ENCODE peak calls at places on chromosomes 12 and 14, in eight cellular contexts. One of them, this sample, is unnamed.

GRCh38 chr12:123063535-123063934 is 83.1 kb downstream of the ARL6IP4 start:
- DNase-seq in OCI-M1: peak
- DNase-seq in NCI-H1694: peak
- DNase-seq in activated CD4-positive, CD25-positive, alpha-beta regulatory T cell treated with anti-CD3 and anti-CD28 coated beads, Interleukin-2, amount 50 U/mL, for 72 hours: no peak
- DNase-seq in kidney glomerular epithelial cell: no peak
- DNase-seq in WTC11: peak
- DNase-seq in activated CD4-positive, alpha-beta T cell treated with anti-CD3 and anti-CD28 coated beads, Interleukin-2, amount 50 U/mL, for 24 hours: no peak
- DNase-seq in HEK293T: peak
- DNase-seq in this sample: no peak

GRCh38 chr12:120971299-120972180 is 6.8 kb upstream of the HNF1A start:
- DNase-seq in OCI-M1: peak
- DNase-seq in NCI-H1694: peak
- DNase-seq in activated CD4-positive, CD25-positive, alpha-beta regulatory T cell treated with anti-CD3 and anti-CD28 coated beads, Interleukin-2, amount 50 U/mL, for 72 hours: no peak
- DNase-seq in kidney glomerular epithelial cell: peak
- DNase-seq in WTC11: no peak
- DNase-seq in activated CD4-positive, alpha-beta T cell treated with anti-CD3 and anti-CD28 coated beads, Interleukin-2, amount 50 U/mL, for 24 hours: no peak
- DNase-seq in HEK293T: peak
- DNase-seq in this sample: no peak

GRCh38 chr14:56894591-56894991 is 84.3 kb upstream of the OTX2 start:
- DNase-seq in OCI-M1: no peak
- DNase-seq in NCI-H1694: no peak
- DNase-seq in activated CD4-positive, CD25-positive, alpha-beta regulatory T cell treated with anti-CD3 and anti-CD28 coated beads, Interleukin-2, amount 50 U/mL, for 72 hours: no peak
- DNase-seq in kidney glomerular epithelial cell: no peak
- DNase-seq in WTC11: no peak
- DNase-seq in activated CD4-positive, alpha-beta T cell treated with anti-CD3 and anti-CD28 coated beads, Interleukin-2, amount 50 U/mL, for 24 hours: no peak
- DNase-seq in HEK293T: no peak
- DNase-seq in this sample: no peak

GRCh38 chr12:42482820-42483533 is 106.6 kb downstream of the PRICKLE1 start:
- DNase-seq in OCI-M1: peak
- DNase-seq in NCI-H1694: no peak
- DNase-seq in activated CD4-positive, CD25-positive, alpha-beta regulatory T cell treated with anti-CD3 and anti-CD28 coated beads, Interleukin-2, amount 50 U/mL, for 72 hours: peak
- DNase-seq in kidney glomerular epithelial cell: peak
- DNase-seq in WTC11: peak
- DNase-seq in activated CD4-positive, alpha-beta T cell treated with anti-CD3 and anti-CD28 coated beads, Interleukin-2, amount 50 U/mL, for 24 hours: peak
- DNase-seq in HEK293T: peak
- DNase-seq in this sample: no peak

GRCh38 chr12:79775355-79776073 is 84.8 kb upstream of the PAWR start:
- DNase-seq in OCI-M1: no peak
- DNase-seq in NCI-H1694: no peak
- DNase-seq in activated CD4-positive, CD25-positive, alpha-beta regulatory T cell treated with anti-CD3 and anti-CD28 coated beads, Interleukin-2, amount 50 U/mL, for 72 hours: no peak
- DNase-seq in kidney glomerular epithelial cell: no peak
- DNase-seq in WTC11: no peak
- DNase-seq in activated CD4-positive, alpha-beta T cell treated with anti-CD3 and anti-CD28 coated beads, Interleukin-2, amount 50 U/mL, for 24 hours: no peak
- DNase-seq in HEK293T: no peak
- DNase-seq in this sample: no peak

GRCh38 chr12:93978553-93978952 is 169.8 kb upstream of the PLXNC1 start:
- DNase-seq in OCI-M1: peak
- DNase-seq in NCI-H1694: no peak
- DNase-seq in activated CD4-positive, CD25-positive, alpha-beta regulatory T cell treated with anti-CD3 and anti-CD28 coated beads, Interleukin-2, amount 50 U/mL, for 72 hours: no peak
- DNase-seq in kidney glomerular epithelial cell: no peak
- DNase-seq in WTC11: no peak
- DNase-seq in activated CD4-positive, alpha-beta T cell treated with anti-CD3 and anti-CD28 coated beads, Interleukin-2, amount 50 U/mL, for 24 hours: no peak
- DNase-seq in HEK293T: no peak
- DNase-seq in this sample: no peak

GRCh38 chr12:1881936-1882335 is 36.5 kb downstream of the CACNA2D4 start:
- DNase-seq in OCI-M1: no peak
- DNase-seq in NCI-H1694: no peak
- DNase-seq in activated CD4-positive, CD25-positive, alpha-beta regulatory T cell treated with anti-CD3 and anti-CD28 coated beads, Interleukin-2, amount 50 U/mL, for 72 hours: no peak
- DNase-seq in kidney glomerular epithelial cell: no peak
- DNase-seq in WTC11: no peak
- DNase-seq in activated CD4-positive, alpha-beta T cell treated with anti-CD3 and anti-CD28 coated beads, Interleukin-2, amount 50 U/mL, for 24 hours: no peak
- DNase-seq in HEK293T: no peak
- DNase-seq in this sample: no peak

GRCh38 chr14:37597538-37598084 is 2.2 kb downstream of the TTC6 start:
- DNase-seq in OCI-M1: no peak
- DNase-seq in NCI-H1694: no peak
- DNase-seq in activated CD4-positive, CD25-positive, alpha-beta regulatory T cell treated with anti-CD3 and anti-CD28 coated beads, Interleukin-2, amount 50 U/mL, for 72 hours: no peak
- DNase-seq in kidney glomerular epithelial cell: no peak
- DNase-seq in WTC11: peak
- DNase-seq in activated CD4-positive, alpha-beta T cell treated with anti-CD3 and anti-CD28 coated beads, Interleukin-2, amount 50 U/mL, for 24 hours: no peak
- DNase-seq in HEK293T: no peak
- DNase-seq in this sample: no peak

GRCh38 chr12:52230364-52231281 is 2.4 kb upstream of the KRT7 start:
- DNase-seq in OCI-M1: no peak
- DNase-seq in NCI-H1694: no peak
- DNase-seq in activated CD4-positive, CD25-positive, alpha-beta regulatory T cell treated with anti-CD3 and anti-CD28 coated beads, Interleukin-2, amount 50 U/mL, for 72 hours: no peak
- DNase-seq in kidney glomerular epithelial cell: peak
- DNase-seq in WTC11: no peak
- DNase-seq in activated CD4-positive, alpha-beta T cell treated with anti-CD3 and anti-CD28 coated beads, Interleukin-2, amount 50 U/mL, for 24 hours: no peak
- DNase-seq in HEK293T: no peak
- DNase-seq in this sample: no peak

GRCh38 chr12:1553987-1554982 is 40.1 kb downstream of the FBXL14 start:
- DNase-seq in OCI-M1: no peak
- DNase-seq in NCI-H1694: no peak
- DNase-seq in activated CD4-positive, CD25-positive, alpha-beta regulatory T cell treated with anti-CD3 and anti-CD28 coated beads, Interleukin-2, amount 50 U/mL, for 72 hours: no peak
- DNase-seq in kidney glomerular epithelial cell: no peak
- DNase-seq in WTC11: no peak
- DNase-seq in activated CD4-positive, alpha-beta T cell treated with anti-CD3 and anti-CD28 coated beads, Interleukin-2, amount 50 U/mL, for 24 hours: no peak
- DNase-seq in HEK293T: no peak
- DNase-seq in this sample: no peak

GRCh38 chr14:50303744-50304471 is 8.1 kb downstream of the L2HGDH start:
- DNase-seq in OCI-M1: peak
- DNase-seq in NCI-H1694: no peak
- DNase-seq in activated CD4-positive, CD25-positive, alpha-beta regulatory T cell treated with anti-CD3 and anti-CD28 coated beads, Interleukin-2, amount 50 U/mL, for 72 hours: no peak
- DNase-seq in kidney glomerular epithelial cell: peak
- DNase-seq in WTC11: no peak
- DNase-seq in activated CD4-positive, alpha-beta T cell treated with anti-CD3 and anti-CD28 coated beads, Interleukin-2, amount 50 U/mL, for 24 hours: no peak
- DNase-seq in HEK293T: no peak
- DNase-seq in this sample: peak

GRCh38 chr12:93081810-93082165 is 152.7 kb upstream of the EEA1 start:
- DNase-seq in OCI-M1: no peak
- DNase-seq in NCI-H1694: no peak
- DNase-seq in activated CD4-positive, CD25-positive, alpha-beta regulatory T cell treated with anti-CD3 and anti-CD28 coated beads, Interleukin-2, amount 50 U/mL, for 72 hours: no peak
- DNase-seq in kidney glomerular epithelial cell: no peak
- DNase-seq in WTC11: no peak
- DNase-seq in activated CD4-positive, alpha-beta T cell treated with anti-CD3 and anti-CD28 coated beads, Interleukin-2, amount 50 U/mL, for 24 hours: no peak
- DNase-seq in HEK293T: no peak
- DNase-seq in this sample: no peak

GRCh38 chr12:9049520-9050133 is 60.3 kb downstream of the KLRG1 start:
- DNase-seq in OCI-M1: peak
- DNase-seq in NCI-H1694: peak
- DNase-seq in activated CD4-positive, CD25-positive, alpha-beta regulatory T cell treated with anti-CD3 and anti-CD28 coated beads, Interleukin-2, amount 50 U/mL, for 72 hours: no peak
- DNase-seq in kidney glomerular epithelial cell: peak
- DNase-seq in WTC11: no peak
- DNase-seq in activated CD4-positive, alpha-beta T cell treated with anti-CD3 and anti-CD28 coated beads, Interleukin-2, amount 50 U/mL, for 24 hours: no peak
- DNase-seq in HEK293T: peak
- DNase-seq in this sample: no peak

GRCh38 chr12:130825771-130826150 is 13.3 kb downstream of the STX2 start:
- DNase-seq in OCI-M1: no peak
- DNase-seq in NCI-H1694: no peak
- DNase-seq in activated CD4-positive, CD25-positive, alpha-beta regulatory T cell treated with anti-CD3 and anti-CD28 coated beads, Interleukin-2, amount 50 U/mL, for 72 hours: no peak
- DNase-seq in kidney glomerular epithelial cell: no peak
- DNase-seq in WTC11: no peak
- DNase-seq in activated CD4-positive, alpha-beta T cell treated with anti-CD3 and anti-CD28 coated beads, Interleukin-2, amount 50 U/mL, for 24 hours: no peak
- DNase-seq in HEK293T: no peak
- DNase-seq in this sample: no peak

GRCh38 chr12:106112094-106112822 is 26.5 kb downstream of the NUAK1 start:
- DNase-seq in OCI-M1: no peak
- DNase-seq in NCI-H1694: no peak
- DNase-seq in activated CD4-positive, CD25-positive, alpha-beta regulatory T cell treated with anti-CD3 and anti-CD28 coated beads, Interleukin-2, amount 50 U/mL, for 72 hours: no peak
- DNase-seq in kidney glomerular epithelial cell: no peak
- DNase-seq in WTC11: no peak
- DNase-seq in activated CD4-positive, alpha-beta T cell treated with anti-CD3 and anti-CD28 coated beads, Interleukin-2, amount 50 U/mL, for 24 hours: no peak
- DNase-seq in HEK293T: no peak
- DNase-seq in this sample: no peak